ENCODE peak calls at places on chromosomes 4 and X, in five cellular contexts. H is suprapubic skin, D is cardiac muscle cell, Y is upper lobe of right lung, X is A549. R is an unnamed sample.
A peak's percentile ranks its signal among the peaks of the same experiment; 100 is the strongest.

GRCh38 chrX:113001836-113002235 is 161.2 kb upstream of the AMOT start:
- DNase-seq in D (no peak), H (no peak), Y (no peak), X (peak; percentile 6), R (no peak)

GRCh38 chrX:71911023-71911730 is 532 bp downstream of the NHSL2 start:
- DNase-seq in X (peak; percentile 64), H (no peak), D (no peak), Y (no peak), R (peak; percentile 42)

GRCh38 chr4:88006956-88007303 is 505 bp upstream of the PKD2 start:
- DNase-seq in H (peak; percentile 59), Y (no peak), X (no peak), D (no peak), R (no peak)

GRCh38 chrX:10095698-10096432 is 60.9 kb upstream of the CLCN4 start:
- DNase-seq in H (no peak), D (no peak), Y (no peak), X (no peak), R (no peak)

GRCh38 chr4:47643845-47644244 is 158.8 kb downstream of the ATP10D start:
- DNase-seq in Y (no peak), X (no peak), D (no peak), H (no peak), R (no peak)

GRCh38 chrX:12339921-12340320 is 201.6 kb downstream of the FRMPD4 start:
- DNase-seq in H (no peak), Y (no peak), D (no peak), X (no peak), R (no peak)

GRCh38 chr4:184937745-184938144 is 80.5 kb upstream of the HELT start:
- DNase-seq in H (no peak), D (no peak), Y (no peak), X (no peak), R (no peak)

GRCh38 chr4:14478504-14478903 is 523.8 kb upstream of the CPEB2 start:
- DNase-seq in Y (no peak), D (no peak), H (no peak), X (no peak), R (no peak)

GRCh38 chr4:129362685-129363274 is 266.8 kb downstream of the C4orf33 start:
- DNase-seq in X (peak; percentile 63), D (peak; percentile 86), H (no peak), Y (no peak), R (peak; percentile 72)

GRCh38 chrX:1600406-1601050 is 9.1 kb downstream of the AKAP17A start:
- DNase-seq in D (no peak), X (no peak), H (no peak), Y (peak; percentile 62), R (no peak)

GRCh38 chr4:2079006-2079405 is 19.9 kb downstream of the NAT8L start:
- DNase-seq in X (no peak), Y (peak; percentile 34), H (no peak), D (no peak), R (no peak)

GRCh38 chr4:84708406-84709135 is 125.6 kb downstream of the CDS1 start:
- DNase-seq in H (no peak), D (no peak), Y (no peak), X (no peak), R (no peak)

GRCh38 chrX:49172280-49172780 is 632 bp downstream of the PLP2 start:
- DNase-seq in Y (peak; percentile 86), D (peak; percentile 35), X (peak; percentile 72), H (peak; percentile 85), R (peak; percentile 80)

GRCh38 chr4:83535945-83536648 is at the start of gene GPAT3:
- DNase-seq in H (peak; percentile 91), X (peak; percentile 86), Y (peak; percentile 95), D (peak; percentile 62), R (peak; percentile 55)

GRCh38 chr4:145587088-145587487 is 32.1 kb upstream of the MMAA start:
- DNase-seq in D (no peak), X (no peak), Y (no peak), H (no peak), R (no peak)

GRCh38 chr4:147101678-147102077 is 156.0 kb upstream of the TTC29 start:
- DNase-seq in H (no peak), Y (no peak), D (no peak), X (no peak), R (no peak)

GRCh38 chr4:187972135-187972534 is 23.4 kb upstream of the ZFP42 start:
- DNase-seq in X (no peak), H (no peak), Y (no peak), D (no peak), R (no peak)

GRCh38 chr4:183249854-183250253 is 70.2 kb downstream of the CLDN22 start:
- DNase-seq in X (peak; percentile 39), H (no peak), D (peak; percentile 63), Y (no peak), R (peak; percentile 42)

GRCh38 chrX:95058815-95059214 is 1384.8 kb downstream of the FAM133A start:
- DNase-seq in D (peak; percentile 73), X (peak; percentile 1), Y (no peak), H (no peak), R (no peak)

GRCh38 chr4:186724048-186724860 is 598 bp upstream of the FAT1 start:
- DNase-seq in D (peak; percentile 81), H (peak; percentile 75), Y (peak; percentile 72), X (peak; percentile 39), R (peak; percentile 54)
- H3K4me3 ChIP-seq in D (peak overlapping the region; percentile 75), H (peak overlapping the region; percentile 95), Y (peak overlapping the region; percentile 71), X (peak overlapping the region; percentile 67), R (peak overlapping the region; percentile 64)

GRCh38 chrX:53717205-53717604 is 30.7 kb upstream of the HUWE1 start:
- DNase-seq in D (no peak), H (no peak), X (no peak), Y (no peak), R (no peak)
- H3K27ac ChIP-seq in D (no peak overlapping the region), H (no peak overlapping the region), X (no peak overlapping the region), Y (no peak overlapping the region), R (no peak overlapping the region)

DNA sequence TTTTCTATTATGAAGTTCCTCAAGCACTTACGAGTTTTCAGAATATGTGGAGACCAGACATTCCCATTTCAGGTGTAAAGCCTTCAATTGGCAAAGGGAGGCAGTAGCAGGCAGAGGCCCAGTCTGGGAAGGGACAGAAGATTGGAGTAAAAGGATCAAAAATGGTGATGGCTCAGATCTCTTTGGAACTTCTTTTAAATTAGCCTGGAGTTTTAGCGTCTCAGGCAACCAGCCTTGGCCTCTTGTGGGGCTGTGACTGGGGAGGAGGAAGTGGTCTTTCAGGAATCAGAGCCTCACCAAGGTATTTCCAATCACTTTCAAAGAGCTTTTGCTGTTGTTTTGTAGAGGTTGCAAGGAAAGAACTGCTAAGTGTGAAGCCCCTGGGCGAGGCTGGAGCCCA is 239.1 kb downstream of the FRAS1 start:
- DNase-seq in H (no peak), X (no peak), D (no peak), Y (no peak), R (no peak)
- TF ChIP-seq CTCF in H (no peak), X (no peak), D (no peak), Y (no peak), R (no peak)

DNA sequence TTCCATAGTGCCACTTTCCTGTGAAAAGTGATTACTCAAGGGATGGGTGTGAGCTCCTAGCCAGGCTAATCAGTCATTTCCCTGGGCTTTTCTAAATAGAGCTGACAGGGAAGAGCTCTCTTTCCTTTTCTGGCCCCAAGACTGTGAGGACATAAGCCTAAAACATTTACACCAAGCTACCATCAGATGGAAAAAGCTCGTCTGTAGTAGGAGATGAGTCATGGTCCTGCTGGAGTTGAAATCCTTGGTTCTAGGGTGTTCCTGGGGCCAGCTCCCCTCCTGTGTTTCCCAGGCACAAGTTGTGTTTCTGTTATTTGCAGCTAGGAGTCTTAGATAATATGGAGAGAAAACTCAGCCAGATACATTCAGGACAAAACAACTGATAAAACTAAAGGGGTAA is 52.4 kb upstream of the NDP start:
- DNase-seq in D (peak; percentile 24), H (no peak), Y (no peak), X (peak; percentile 4), R (no peak)
- H3K4me3 ChIP-seq in D (no peak overlapping the region), H (no peak overlapping the region), Y (no peak overlapping the region), X (no peak overlapping the region), R (no peak overlapping the region)

GRCh38 chrX:153731845-153732215 is 7.2 kb downstream of the ABCD1 start:
- DNase-seq in H (no peak), Y (no peak), D (no peak), X (no peak), R (no peak)
- H3K27ac ChIP-seq in H (no peak overlapping the region), Y (no peak overlapping the region), D (no peak overlapping the region), X (no peak overlapping the region), R (peak overlapping the region; percentile 52)

GRCh38 chr4:186553717-186554116 is 1.6 kb downstream of the MTNR1A start:
- DNase-seq in H (no peak), D (no peak), X (no peak), Y (no peak), R (no peak)

GRCh38 chr4:186557061-186557460 is 1.7 kb upstream of the MTNR1A start:
- DNase-seq in H (no peak), Y (no peak), D (no peak), X (no peak), R (no peak)

GRCh38 chr4:186551849-186552248 is 3.5 kb downstream of the MTNR1A start:
- DNase-seq in H (no peak), Y (no peak), X (no peak), D (no peak), R (no peak)

GRCh38 chr4:186554890-186555827 is at the start of gene MTNR1A:
- DNase-seq in Y (no peak), D (peak; percentile 13), H (no peak), X (peak; percentile 44), R (no peak)

GRCh38 chr4:186554485-186554884 is 882 bp downstream of the MTNR1A start:
- DNase-seq in D (peak; percentile 39), X (peak; percentile 71), H (no peak), Y (no peak), R (no peak)
- TF ChIP-seq CTCF in D (peak; percentile 25), X (peak; percentile 26), H (no peak), Y (no peak), R (no peak)

DNA sequence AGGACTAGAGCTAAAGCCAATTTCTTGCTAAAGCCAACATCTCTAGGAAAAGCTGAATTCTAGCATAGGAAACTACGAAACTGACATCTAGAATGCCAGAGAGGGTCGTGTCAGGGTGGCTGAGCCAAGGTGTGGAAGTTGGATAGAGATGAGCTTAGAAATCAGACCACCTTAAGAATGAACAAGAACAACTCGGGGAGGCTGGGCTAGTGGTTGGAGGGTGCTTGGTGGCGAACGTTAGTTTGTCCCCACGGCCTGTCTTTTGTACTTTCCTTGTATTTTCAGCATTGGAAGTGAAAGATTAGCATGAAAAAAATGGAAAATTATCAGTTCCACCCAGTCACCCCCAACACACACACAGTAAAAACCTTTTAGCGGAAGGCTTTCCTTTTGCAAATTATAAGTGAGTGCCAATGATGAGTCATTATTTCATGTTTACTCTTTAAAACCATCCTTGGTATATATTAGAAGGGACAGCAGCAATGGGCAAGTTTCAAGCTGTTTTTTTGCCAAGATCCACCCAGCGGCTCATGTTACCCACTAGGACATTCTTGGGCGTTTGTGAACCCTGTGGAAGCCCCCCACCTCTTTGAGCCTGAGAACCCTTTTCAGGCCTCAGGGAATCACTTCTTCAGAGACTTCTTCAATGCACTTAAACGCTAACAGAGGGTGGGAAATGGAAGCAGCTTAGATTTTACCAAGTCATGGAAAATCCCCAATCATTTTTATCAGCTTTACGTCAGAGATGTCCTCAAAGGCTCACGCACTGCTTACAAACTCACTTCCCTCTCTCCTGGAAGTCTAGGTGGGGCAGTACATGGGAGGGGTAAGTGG is 4.9 kb upstream of the PPEF1 start:
- DNase-seq in X (peak; percentile 97), D (peak; percentile 75), Y (no peak), H (no peak), R (no peak)
- H3K4me3 ChIP-seq in X (no peak overlapping the region), D (no peak overlapping the region), Y (no peak overlapping the region), H (no peak overlapping the region), R (no peak overlapping the region)